ENCODE peak calls at places on chromosomes 5 and 9, in eight cellular contexts. Y, D, U, S, C, L, Z and T are unnamed samples.
A peak's percentile ranks its signal among the peaks of the same experiment; 100 is the strongest.

GRCh38 chr9:132160802-132161742 is 786 bp upstream of the NTNG2 start:
- DNase-seq in D (peak; percentile 35), Y (no peak), S (peak; percentile 46), Z (peak; percentile 60), U (no peak), L (peak; percentile 71), C (peak; percentile 43), T (peak; percentile 29)

GRCh38 chr9:89564257-89564878 is 40.4 kb upstream of the GADD45G start:
- DNase-seq in S (peak; percentile 74), Z (no peak), L (no peak), Y (no peak), U (no peak), D (peak; percentile 5), C (no peak), T (no peak)

GRCh38 chr9:20304001-20304400 is 318.3 kb downstream of the MLLT3 start:
- DNase-seq in U (no peak), C (no peak), Y (no peak), D (no peak), Z (no peak), L (no peak), S (no peak), T (no peak)

GRCh38 chr5:102600964-102601363 is 102.2 kb upstream of the SLCO6A1 start:
- DNase-seq in Y (no peak), Z (no peak), L (peak; percentile 27), D (no peak), C (no peak), U (no peak), S (no peak), T (no peak)

GRCh38 chr5:34844999-34845398 is 6.0 kb downstream of the TTC23L start:
- DNase-seq in Z (no peak), Y (no peak), U (no peak), L (no peak), C (no peak), S (no peak), D (no peak), T (no peak)

GRCh38 chr5:58938568-58939424 is 355.9 kb downstream of the RAB3C start:
- DNase-seq in L (no peak), Y (no peak), S (no peak), D (no peak), Z (no peak), C (no peak), U (no peak), T (no peak)

GRCh38 chr5:81204205-81204604 is 28.9 kb upstream of the CKMT2 start:
- DNase-seq in L (no peak), S (no peak), D (no peak), C (no peak), Z (no peak), U (no peak), Y (no peak), T (no peak)

GRCh38 chr5:122585111-122585415 is 189.8 kb upstream of the SNX2 start:
- DNase-seq in U (no peak), Y (no peak), Z (no peak), L (no peak), C (no peak), D (no peak), S (no peak), T (no peak)

GRCh38 chr9:131839281-131840084 is 99.6 kb upstream of the RAPGEF1 start:
- DNase-seq in C (no peak), Z (no peak), D (no peak), S (no peak), Y (no peak), U (peak; percentile 25), L (peak; percentile 73), T (peak; percentile 2)

GRCh38 chr5:177133845-177134652 is 476 bp downstream of the NSD1 start:
- DNase-seq in C (peak; percentile 38), U (no peak), S (peak; percentile 79), Y (peak; percentile 43), L (peak; percentile 34), Z (peak; percentile 61), D (peak; percentile 67), T (no peak)

GRCh38 chr5:2817031-2817603 is 65.6 kb upstream of the IRX2 start:
- DNase-seq in C (no peak), U (no peak), D (no peak), Y (no peak), L (no peak), S (no peak), Z (no peak), T (no peak)

GRCh38 chr5:2134543-2135299 is 252.0 kb upstream of the IRX4 start:
- DNase-seq in Z (peak; percentile 31), Y (no peak), U (no peak), C (no peak), D (no peak), L (no peak), S (no peak), T (no peak)

GRCh38 chr9:91164724-91165520 is 196.8 kb downstream of the AUH start:
- DNase-seq in Y (peak; percentile 42), C (peak; percentile 86), S (peak; percentile 12), D (no peak), U (peak; percentile 92), L (peak; percentile 99), Z (peak; percentile 85), T (peak; percentile 94)

GRCh38 chr5:62771331-62771730 is 192.7 kb downstream of the LRRC70 start:
- DNase-seq in Y (no peak), C (no peak), U (no peak), D (no peak), Z (no peak), S (no peak), L (no peak), T (no peak)

GRCh38 chr9:68515304-68516017 is 25.2 kb downstream of the TMEM252 start:
- DNase-seq in S (no peak), Y (no peak), C (no peak), Z (peak; percentile 65), L (no peak), D (no peak), U (no peak), T (peak; percentile 32)

GRCh38 chr5:98365126-98365525 is 408.3 kb upstream of the RGMB start:
- DNase-seq in L (no peak), S (no peak), Y (no peak), D (no peak), U (no peak), Z (no peak), C (no peak), T (no peak)

GRCh38 chr9:89375181-89375760 is 57.0 kb downstream of the SECISBP2 start:
- DNase-seq in Y (no peak), C (no peak), S (peak; percentile 66), D (no peak), L (no peak), Z (no peak), U (no peak), T (no peak)

GRCh38 chr5:143182106-143182505 is 221.4 kb downstream of the NR3C1 start:
- DNase-seq in U (no peak), Y (no peak), S (no peak), C (no peak), Z (no peak), D (no peak), L (no peak), T (no peak)

GRCh38 chr5:176360894-176361436 is 599 bp downstream of the KIAA1191 start:
- DNase-seq in C (peak; percentile 14), U (no peak), Z (peak; percentile 44), L (no peak), D (peak; percentile 27), S (peak; percentile 20), Y (no peak), T (no peak)

GRCh38 chr9:19948021-19948420 is 159.2 kb upstream of the SLC24A2 start:
- DNase-seq in C (no peak), Z (no peak), Y (no peak), D (no peak), S (no peak), U (no peak), L (no peak), T (no peak)

GRCh38 chr9:78314953-78315870 is 18.3 kb downstream of the PSAT1 start:
- DNase-seq in U (no peak), L (peak; percentile 81), S (no peak), Z (peak; percentile 12), D (no peak), Y (no peak), C (no peak), T (no peak)

GRCh38 chr5:172864747-172865146 is 30.7 kb downstream of the ERGIC1 start:
- DNase-seq in Y (peak; percentile 30), S (no peak), U (no peak), L (no peak), D (no peak), Z (no peak), C (no peak), T (no peak)
- H3K4me3 ChIP-seq in Y (no peak overlapping the region), S (no peak overlapping the region), U (no peak overlapping the region), L (no peak overlapping the region), D (no peak overlapping the region), Z (no peak overlapping the region), C (no peak overlapping the region), T (no peak overlapping the region)

GRCh38 chr5:134529460-134529859 is 4.0 kb downstream of the JADE2 start:
- DNase-seq in L (no peak), S (no peak), Z (no peak), U (no peak), Y (no peak), D (no peak), C (no peak), T (no peak)
- H3K4me3 ChIP-seq in L (no peak overlapping the region), S (no peak overlapping the region), Z (no peak overlapping the region), U (no peak overlapping the region), Y (no peak overlapping the region), D (no peak overlapping the region), C (no peak overlapping the region), T (no peak overlapping the region)

GRCh38 chr9:115024925-115025535 is 92.9 kb downstream of the TNC start:
- DNase-seq in S (no peak), L (peak; percentile 63), D (peak; percentile 17), Y (no peak), C (no peak), U (no peak), Z (no peak), T (no peak)
- H3K4me3 ChIP-seq in S (no peak overlapping the region), L (no peak overlapping the region), D (no peak overlapping the region), Y (no peak overlapping the region), C (no peak overlapping the region), U (no peak overlapping the region), Z (no peak overlapping the region), T (no peak overlapping the region)

GRCh38 chr5:148829734-148830133 is 3.3 kb downstream of the ADRB2 start:
- DNase-seq in D (no peak), U (no peak), C (no peak), Y (no peak), S (no peak), L (no peak), Z (no peak), T (no peak)

GRCh38 chr5:148827723-148828122 is 1.3 kb downstream of the ADRB2 start:
- DNase-seq in S (no peak), C (no peak), Y (no peak), D (no peak), Z (no peak), L (no peak), U (no peak), T (no peak)

GRCh38 chr5:148830220-148830619 is 3.8 kb downstream of the ADRB2 start:
- DNase-seq in L (no peak), S (no peak), C (no peak), D (no peak), Z (no peak), Y (no peak), U (no peak), T (no peak)

GRCh38 chr5:148828461-148829247 is 2.2 kb downstream of the ADRB2 start:
- DNase-seq in L (no peak), D (no peak), C (no peak), U (no peak), Y (no peak), S (no peak), Z (no peak), T (no peak)

GRCh38 chr5:148829248-148829594 is 2.8 kb downstream of the ADRB2 start:
- DNase-seq in L (no peak), Y (no peak), Z (no peak), S (no peak), C (no peak), D (no peak), U (no peak), T (no peak)
- H3K4me3 ChIP-seq in L (peak overlapping the region; percentile 11), Y (no peak overlapping the region), Z (peak overlapping the region; percentile 32), S (no peak overlapping the region), C (no peak overlapping the region), D (no peak overlapping the region), U (peak overlapping the region; percentile 25), T (no peak overlapping the region)

GRCh38 chr9:128733256-128733655 is 9.3 kb upstream of the ZDHHC12 start:
- DNase-seq in U (peak; percentile 74), Y (peak; percentile 47), D (peak; percentile 83), C (peak; percentile 97), Z (peak; percentile 86), L (peak; percentile 71), S (peak; percentile 63), T (peak; percentile 28)
- H3K4me3 ChIP-seq in U (no peak overlapping the region), Y (no peak overlapping the region), D (no peak overlapping the region), C (no peak overlapping the region), Z (no peak overlapping the region), L (no peak overlapping the region), S (no peak overlapping the region), T (no peak overlapping the region)